ENCODE peak calls at places on chromosomes 11 and 22, in eight cellular contexts. B is left ventricle myocardium inferior; F is NCI-H2029 treated with DMSO at 0.1 percent for 48 hours; J is GM23338; I is nucleus accumbens; R is M059J; M is tibial nerve; L is stimulated activated CD4-positive, alpha-beta T cell treated with anti-CD3 and anti-CD28 coated beads, Interleukin-12 subunit alpha, Interleukin-12 subunit beta, amount 100 ng/mL, for 48 hours. Q is an unnamed sample.

GRCh38 chr11:125569913-125570621 is 790 bp downstream of the EI24 start:
- DNase-seq in F (no peak), B (no peak), R (peak), I (no peak), M (no peak), J (peak), L (no peak), Q (peak)

GRCh38 chr11:23564370-23564769 is 704.1 kb upstream of the CCDC179 start:
- DNase-seq in F (no peak), I (no peak), B (no peak), M (no peak), R (no peak), L (no peak), J (no peak), Q (no peak)

GRCh38 chr11:910589-911030 is at the start of gene CHID1:
- DNase-seq in F (peak), B (peak), I (peak), R (peak), J (peak), L (peak), M (peak), Q (peak)

GRCh38 chr22:37485714-37486223 is 415 bp downstream of the MFNG start:
- DNase-seq in J (no peak), M (no peak), I (no peak), F (no peak), L (peak), B (no peak), R (no peak), Q (no peak)

GRCh38 chr11:65575568-65576231 is at the start of gene EHBP1L1:
- DNase-seq in I (no peak), J (peak), F (no peak), B (peak), M (peak), L (peak), R (no peak), Q (no peak)

GRCh38 chr11:113677648-113678047 is 28.5 kb downstream of the TMPRSS5 start:
- DNase-seq in F (no peak), B (no peak), I (no peak), L (no peak), M (no peak), R (no peak), J (no peak), Q (no peak)

GRCh38 chr11:14052198-14052597 is 89.7 kb downstream of the SPON1 start:
- DNase-seq in L (no peak), F (no peak), M (no peak), R (no peak), J (no peak), B (no peak), I (no peak), Q (no peak)

GRCh38 chr11:129416080-129416820 is 40.6 kb downstream of the BARX2 start:
- DNase-seq in M (no peak), F (no peak), L (no peak), B (no peak), I (no peak), R (no peak), J (no peak), Q (no peak)

GRCh38 chr11:67433536-67434394 is 3.7 kb downstream of the PTPRCAP start:
- DNase-seq in I (no peak), L (no peak), R (peak), F (no peak), J (no peak), B (no peak), M (no peak), Q (no peak)

GRCh38 chr22:24157783-24158170 is 23.5 kb upstream of the SUSD2 start:
- DNase-seq in I (peak), L (no peak), F (no peak), B (no peak), M (no peak), J (no peak), R (no peak), Q (no peak)

GRCh38 chr11:60957188-60957587 is 5.2 kb upstream of the SLC15A3 start:
- DNase-seq in B (no peak), M (no peak), J (no peak), L (no peak), F (no peak), I (no peak), R (peak), Q (no peak)

GRCh38 chr11:75873417-75874148 is 58.6 kb downstream of the UVRAG start:
- DNase-seq in J (peak), B (no peak), F (no peak), I (no peak), M (no peak), R (no peak), L (no peak), Q (no peak)

GRCh38 chr11:64888761-64889511 is 10.5 kb upstream of the EHD1 start:
- DNase-seq in I (no peak), B (no peak), M (no peak), L (no peak), J (no peak), R (peak), F (no peak), Q (no peak)

GRCh38 chr11:32137263-32137662 is 46.4 kb downstream of the RCN1 start:
- DNase-seq in B (no peak), J (no peak), M (no peak), R (peak), I (no peak), L (no peak), F (no peak), Q (no peak)

GRCh38 chr11:2778630-2779498 is 79.1 kb upstream of the KCNQ1OT1 start:
- DNase-seq in R (peak), L (no peak), M (peak), J (no peak), B (peak), F (no peak), I (peak), Q (peak)

GRCh38 chr22:32819120-32819519 is 17.6 kb downstream of the TIMP3 start:
- DNase-seq in I (no peak), L (no peak), M (no peak), B (no peak), R (no peak), J (no peak), F (no peak), Q (no peak)

GRCh38 chr11:112017538-112017937 is 7.7 kb upstream of the DLAT start:
- DNase-seq in R (no peak), J (no peak), L (no peak), I (no peak), F (no peak), M (no peak), B (no peak), Q (no peak)

GRCh38 chr11:133895551-133895950 is 50.2 kb upstream of the SPATA19 start:
- DNase-seq in M (no peak), L (no peak), R (no peak), I (no peak), J (peak), F (no peak), B (no peak), Q (no peak)

GRCh38 chr11:129281471-129282268 is 89.5 kb upstream of the ARHGAP32 start:
- DNase-seq in J (no peak), I (no peak), F (no peak), B (no peak), L (no peak), R (no peak), M (no peak), Q (no peak)

GRCh38 chr11:124482362-124483147 is 37.1 kb upstream of the OR8B8 start:
- DNase-seq in F (no peak), B (no peak), R (peak), J (no peak), M (no peak), L (no peak), I (no peak), Q (no peak)

GRCh38 chr11:75388386-75389275 is 10.7 kb upstream of the RPS3 start:
- DNase-seq in F (peak), I (peak), B (peak), L (peak), R (peak), J (peak), M (peak), Q (peak)

GRCh38 chr11:95442531-95443050 is 211.6 kb upstream of the SESN3 start:
- DNase-seq in R (no peak), L (no peak), I (no peak), F (no peak), B (no peak), J (no peak), M (no peak), Q (no peak)

GRCh38 chr22:45039206-45039605 is 29.4 kb upstream of the PHF21B start:
- DNase-seq in I (no peak), R (no peak), F (no peak), B (no peak), M (no peak), L (no peak), J (no peak), Q (no peak)

GRCh38 chr22:49951001-49951677 is 9.4 kb upstream of the PIM3 start:
- DNase-seq in F (peak), L (no peak), J (no peak), I (no peak), B (no peak), R (no peak), M (no peak), Q (peak)

GRCh38 chr11:121841487-121842167 is 274.4 kb downstream of the BLID start:
- DNase-seq in M (no peak), I (no peak), R (peak), B (no peak), F (no peak), J (peak), L (no peak), Q (no peak)

GRCh38 chr11:32830413-32830738 is 649 bp downstream of the PRRG4 start:
- DNase-seq in R (peak), I (no peak), M (no peak), L (no peak), F (peak), J (peak), B (no peak), Q (no peak)

GRCh38 chr11:112321521-112322172 is 61.0 kb upstream of the PLET1 start:
- DNase-seq in M (no peak), B (peak), I (no peak), F (peak), R (peak), L (no peak), J (peak), Q (no peak)

GRCh38 chr11:35404397-35404775 is 15.0 kb downstream of the SLC1A2 start:
- DNase-seq in F (no peak), R (peak), M (no peak), I (no peak), J (peak), L (no peak), B (no peak), Q (no peak)

GRCh38 chr22:32411388-32411787 is 659 bp downstream of the RTCB start:
- DNase-seq in B (no peak), L (no peak), M (no peak), J (peak), I (no peak), F (no peak), R (peak), Q (no peak)

GRCh38 chr11:1825039-1825740 is 9.6 kb upstream of the SYT8 start:
- DNase-seq in I (no peak), L (no peak), R (no peak), M (no peak), B (peak), J (peak), F (no peak), Q (no peak)

GRCh38 chr11:114219559-114220349 is 76.4 kb upstream of the NNMT start:
- DNase-seq in B (no peak), J (no peak), L (no peak), I (no peak), R (peak), M (no peak), F (no peak), Q (no peak)

GRCh38 chr11:74819400-74819799 is 70.8 kb downstream of the RNF169 start:
- DNase-seq in L (no peak), B (no peak), R (peak), J (no peak), I (no peak), M (no peak), F (no peak), Q (no peak)

GRCh38 chr11:2421996-2422395 is 21.4 kb downstream of the TSSC4 start:
- DNase-seq in M (no peak), R (no peak), B (no peak), L (no peak), F (no peak), I (no peak), J (no peak), Q (no peak)

GRCh38 chr11:74543991-74544390 is 48.4 kb upstream of the POLD3 start:
- DNase-seq in J (peak), M (no peak), B (no peak), R (no peak), F (peak), L (no peak), I (no peak), Q (no peak)

GRCh38 chr22:22045576-22046335 is 63.2 kb upstream of the TOP3B start:
- DNase-seq in B (no peak), J (no peak), F (no peak), I (no peak), R (no peak), M (no peak), L (no peak), Q (no peak)

GRCh38 chr22:46274381-46274780 is 6.6 kb downstream of the TTC38 start:
- DNase-seq in I (no peak), L (no peak), R (no peak), B (no peak), J (no peak), F (no peak), M (no peak), Q (no peak)

GRCh38 chr11:107606122-107606521 is 15.2 kb downstream of the ELMOD1 start:
- DNase-seq in I (no peak), L (no peak), B (no peak), M (no peak), J (peak), R (no peak), F (no peak), Q (no peak)

Q was measured in SHP77 treated with DMSO at 0.1 percent for 48 hours.